ENCODE peak calls at places on chromosomes 6 and 20, in six cellular contexts. P, K, D, J, Z and Q are unnamed samples.

GRCh38 chr20:37560629-37561028 is 33.0 kb upstream of the BLCAP start:
- DNase-seq in Z (no peak), D (no peak), J (no peak), P (no peak), K (no peak), Q (no peak)

GRCh38 chr6:31664790-31665500 is at the start of gene GPANK1:
- DNase-seq in Z (peak), P (peak), D (peak), J (peak), K (peak), Q (peak)

GRCh38 chr6:18245642-18246041 is 18.7 kb downstream of the DEK start:
- DNase-seq in P (no peak), Z (peak), J (peak), K (peak), D (no peak), Q (no peak)

GRCh38 chr20:20528896-20529295 is 161.0 kb downstream of the INSM1 start:
- DNase-seq in P (no peak), K (no peak), Z (no peak), J (no peak), D (no peak), Q (no peak)

GRCh38 chr20:32354592-32355416 is 3.3 kb upstream of the ASXL1 start:
- DNase-seq in K (peak), P (peak), D (no peak), Z (peak), J (peak), Q (no peak)

GRCh38 chr20:57880155-57880648 is 170.4 kb upstream of the PMEPA1 start:
- DNase-seq in Z (no peak), K (no peak), J (no peak), D (no peak), P (no peak), Q (no peak)

GRCh38 chr6:127384007-127384406 is 40.6 kb upstream of the ECHDC1 start:
- DNase-seq in P (peak), K (no peak), J (no peak), Z (no peak), D (no peak), Q (no peak)

GRCh38 chr20:60586417-60587105 is 628.3 kb downstream of the CDH26 start:
- DNase-seq in K (no peak), D (no peak), Z (no peak), P (no peak), J (no peak), Q (no peak)

GRCh38 chr6:109644131-109644530 is 46.9 kb downstream of the AK9 start:
- DNase-seq in Z (peak), J (peak), D (no peak), K (no peak), P (no peak), Q (no peak)

GRCh38 chr6:17101422-17102257 is at the start of gene STMND1:
- DNase-seq in P (peak), J (peak), D (peak), Z (peak), K (no peak), Q (no peak)

GRCh38 chr20:56752274-56752673 is 123.2 kb downstream of the TFAP2C start:
- DNase-seq in D (no peak), Z (no peak), J (no peak), K (no peak), P (no peak), Q (no peak)

GRCh38 chr20:24912397-24913075 is 36.5 kb upstream of the CST7 start:
- DNase-seq in D (no peak), Z (no peak), P (no peak), J (no peak), K (no peak), Q (no peak)

GRCh38 chr20:1144401-1145172 is 26.2 kb downstream of the PSMF1 start:
- DNase-seq in J (no peak), D (no peak), K (no peak), Z (no peak), P (no peak), Q (no peak)

GRCh38 chr6:100592929-100593328 is 128.2 kb upstream of the SIM1 start:
- DNase-seq in D (no peak), K (no peak), Z (no peak), P (no peak), J (no peak), Q (no peak)

GRCh38 chr6:39422273-39422672 is 99.8 kb upstream of the KCNK16 start:
- DNase-seq in Z (no peak), K (no peak), P (peak), J (no peak), D (no peak), Q (no peak)

GRCh38 chr6:34531580-34532201 is 24.4 kb downstream of the SPDEF start:
- DNase-seq in K (no peak), D (no peak), Z (no peak), P (peak), J (peak), Q (no peak)

GRCh38 chr6:6886886-6887285 is 220.9 kb upstream of the RREB1 start:
- DNase-seq in K (no peak), P (no peak), D (no peak), Z (no peak), J (no peak), Q (no peak)

GRCh38 chr20:53175135-53175780 is 203.1 kb downstream of the TSHZ2 start:
- DNase-seq in P (no peak), Z (no peak), J (no peak), K (no peak), D (no peak), Q (no peak)

GRCh38 chr6:24358219-24358821 is 461 bp upstream of the DCDC2 start:
- DNase-seq in D (no peak), J (no peak), K (no peak), Z (no peak), P (no peak), Q (no peak)

GRCh38 chr6:52361945-52362442 is at the start of gene PAQR8:
- DNase-seq in Z (peak), D (peak), J (peak), K (peak), P (peak), Q (peak)

GRCh38 chr6:157380458-157380778 is 572 bp upstream of the ZDHHC14 start:
- DNase-seq in Z (no peak), D (no peak), K (no peak), P (no peak), J (peak), Q (peak)

GRCh38 chr20:29873946-29874345 is 1383.5 kb upstream of the DEFB115 start:
- DNase-seq in K (peak), D (peak), J (peak), P (peak), Z (no peak), Q (no peak)

GRCh38 chr6:29561091-29561490 is 1.6 kb upstream of the UBD start:
- DNase-seq in J (peak), Z (no peak), D (no peak), P (no peak), K (no peak), Q (no peak)

GRCh38 chr6:3506195-3506594 is 49.3 kb upstream of the SLC22A23 start:
- DNase-seq in D (no peak), J (no peak), K (no peak), P (no peak), Z (no peak), Q (no peak)

GRCh38 chr6:3841066-3841454 is 8.1 kb upstream of the FAM50B start:
- DNase-seq in K (no peak), D (no peak), Z (no peak), J (no peak), P (peak), Q (no peak)

GRCh38 chr20:59456342-59457132 is 147.8 kb upstream of the PHACTR3 start:
- DNase-seq in Z (no peak), P (no peak), K (no peak), J (no peak), D (no peak), Q (no peak)

GRCh38 chr6:45591816-45592359 is 214.2 kb upstream of the SUPT3H start:
- DNase-seq in J (no peak), Z (no peak), K (no peak), D (no peak), P (no peak), Q (no peak)

GRCh38 chr6:170186909-170187668 is 103.8 kb downstream of the DLL1 start:
- DNase-seq in J (no peak), P (no peak), D (no peak), K (no peak), Z (no peak), Q (no peak)

GRCh38 chr20:36085686-36086267 is 68.8 kb upstream of the EPB41L1 start:
- DNase-seq in D (no peak), P (peak), J (no peak), K (no peak), Z (peak), Q (no peak)

GRCh38 chr6:161186173-161186769 is 87.6 kb downstream of the AGPAT4 start:
- DNase-seq in J (no peak), P (peak), D (no peak), K (no peak), Z (peak), Q (no peak)

GRCh38 chr20:64180673-64181072 is 16.4 kb downstream of the MYT1 start:
- DNase-seq in P (no peak), J (no peak), K (no peak), Z (no peak), D (no peak), Q (no peak)

GRCh38 chr20:51487525-51488279 is 54.8 kb downstream of the NFATC2 start:
- DNase-seq in Z (peak), J (no peak), K (no peak), P (peak), D (no peak), Q (no peak)

GRCh38 chr6:49423817-49424216 is 39.2 kb downstream of the MMUT start:
- DNase-seq in P (peak), Z (peak), D (no peak), K (no peak), J (no peak), Q (no peak)

GRCh38 chr6:160881409-160881808 is 110.2 kb upstream of the MAP3K4 start:
- DNase-seq in D (no peak), P (no peak), K (no peak), Z (no peak), J (no peak), Q (no peak)

GRCh38 chr20:57953638-57954037 is 243.8 kb upstream of the PMEPA1 start:
- DNase-seq in Z (no peak), K (no peak), P (no peak), J (no peak), D (no peak), Q (no peak)

GRCh38 chr6:135909737-135910387 is 58.4 kb downstream of the PDE7B start:
- DNase-seq in J (peak), D (peak), P (peak), Z (peak), K (peak), Q (peak)
- TF ChIP-seq CTCF in J (peak), D (peak), P (peak), Z (peak), K (peak), Q (peak)

GRCh38 chr6:12394170-12394569 is 104.0 kb downstream of the EDN1 start:
- DNase-seq in D (no peak), Z (no peak), P (no peak), K (no peak), J (no peak), Q (no peak)

GRCh38 chr6:12391472-12391871 is 101.3 kb downstream of the EDN1 start:
- DNase-seq in K (no peak), J (no peak), Z (no peak), D (no peak), P (no peak), Q (no peak)

GRCh38 chr6:12393100-12393499 is 102.9 kb downstream of the EDN1 start:
- DNase-seq in Z (no peak), D (no peak), P (peak), J (no peak), K (no peak), Q (no peak)

GRCh38 chr6:12392490-12392889 is 102.3 kb downstream of the EDN1 start:
- DNase-seq in J (no peak), Z (no peak), K (no peak), P (peak), D (no peak), Q (no peak)

DNA sequence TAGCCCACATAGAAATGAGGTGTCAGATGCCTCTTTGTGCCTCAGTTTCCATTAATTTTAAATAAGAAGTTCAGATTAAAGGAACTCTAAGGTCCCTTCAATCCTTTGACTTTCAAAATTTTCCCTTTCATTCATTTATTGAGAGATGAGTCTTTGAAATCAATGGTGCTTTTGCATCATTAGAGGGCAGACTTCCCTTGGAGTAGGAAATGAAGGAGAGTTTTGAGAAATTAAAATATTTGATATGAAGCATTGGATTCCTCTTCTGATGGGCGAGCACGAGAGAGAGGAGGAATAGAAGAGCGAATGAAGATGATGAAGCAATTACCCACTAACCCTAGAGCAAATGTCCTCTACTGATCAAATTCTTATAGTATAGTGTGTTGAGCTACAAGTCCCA is 105.7 kb downstream of the EDN1 start:
- DNase-seq in Z (no peak), D (no peak), P (peak), J (no peak), K (no peak), Q (no peak)
- TF ChIP-seq CTCF in Z (peak), D (no peak), P (peak), J (no peak), K (no peak), Q (no peak)

GRCh38 chr6:21594427-21595264 is 1.1 kb downstream of the SOX4 start:
- DNase-seq in J (peak), D (peak), K (peak), P (peak), Z (peak), Q (peak)

GRCh38 chr6:21596379-21597242 is 3.1 kb downstream of the SOX4 start:
- DNase-seq in K (peak), D (peak), P (peak), Z (peak), J (peak), Q (no peak)

GRCh38 chr6:21593927-21594421 is 423 bp downstream of the SOX4 start:
- DNase-seq in P (peak), Z (no peak), D (peak), J (peak), K (no peak), Q (no peak)

GRCh38 chr6:21595951-21596378 is 2.4 kb downstream of the SOX4 start:
- DNase-seq in D (peak), J (no peak), K (peak), P (no peak), Z (no peak), Q (no peak)

DNA sequence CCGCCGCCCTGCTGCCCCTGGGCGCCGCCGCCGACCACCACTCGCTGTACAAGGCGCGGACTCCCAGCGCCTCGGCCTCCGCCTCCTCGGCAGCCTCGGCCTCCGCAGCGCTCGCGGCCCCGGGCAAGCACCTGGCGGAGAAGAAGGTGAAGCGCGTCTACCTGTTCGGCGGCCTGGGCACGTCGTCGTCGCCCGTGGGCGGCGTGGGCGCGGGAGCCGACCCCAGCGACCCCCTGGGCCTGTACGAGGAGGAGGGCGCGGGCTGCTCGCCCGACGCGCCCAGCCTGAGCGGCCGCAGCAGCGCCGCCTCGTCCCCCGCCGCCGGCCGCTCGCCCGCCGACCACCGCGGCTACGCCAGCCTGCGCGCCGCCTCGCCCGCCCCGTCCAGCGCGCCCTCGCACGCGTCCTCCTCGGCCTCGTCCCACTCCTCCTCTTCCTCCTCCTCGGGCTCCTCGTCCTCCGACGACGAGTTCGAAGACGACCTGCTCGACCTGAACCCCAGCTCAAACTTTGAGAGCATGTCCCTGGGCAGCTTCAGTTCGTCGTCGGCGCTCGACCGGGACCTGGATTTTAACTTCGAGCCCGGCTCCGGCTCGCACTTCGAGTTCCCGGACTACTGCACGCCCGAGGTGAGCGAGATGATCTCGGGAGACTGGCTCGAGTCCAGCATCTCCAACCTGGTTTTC is 1.9 kb downstream of the SOX4 start:
- DNase-seq in K (peak), D (peak), J (peak), P (peak), Z (peak), Q (no peak)
- TF ChIP-seq CTCF in K (no peak), D (peak), J (peak), P (no peak), Z (peak), Q (no peak)

DNA sequence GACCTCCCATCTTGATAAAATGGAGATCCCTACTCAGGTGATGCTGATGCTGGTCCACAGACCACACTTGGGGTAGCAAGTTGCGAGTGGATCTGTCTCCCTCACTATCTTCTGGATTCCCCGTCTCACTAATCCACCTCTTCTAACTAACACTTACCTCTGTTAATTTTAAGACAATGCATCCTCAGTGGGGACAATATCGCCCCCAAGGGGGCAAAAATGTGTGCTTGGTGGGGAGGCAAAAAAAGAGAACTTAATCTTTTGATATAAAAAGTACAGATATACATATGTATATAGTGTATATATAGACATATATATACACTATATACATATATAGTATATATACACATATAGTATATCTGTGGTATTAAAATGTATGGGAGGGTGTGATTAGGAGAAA is 4.3 kb downstream of the LRFN2 start:
- DNase-seq in Z (no peak), D (no peak), J (no peak), K (no peak), P (no peak), Q (no peak)
- TF ChIP-seq CTCF in Z (peak), D (no peak), J (no peak), K (peak), P (no peak), Q (no peak)

DNA sequence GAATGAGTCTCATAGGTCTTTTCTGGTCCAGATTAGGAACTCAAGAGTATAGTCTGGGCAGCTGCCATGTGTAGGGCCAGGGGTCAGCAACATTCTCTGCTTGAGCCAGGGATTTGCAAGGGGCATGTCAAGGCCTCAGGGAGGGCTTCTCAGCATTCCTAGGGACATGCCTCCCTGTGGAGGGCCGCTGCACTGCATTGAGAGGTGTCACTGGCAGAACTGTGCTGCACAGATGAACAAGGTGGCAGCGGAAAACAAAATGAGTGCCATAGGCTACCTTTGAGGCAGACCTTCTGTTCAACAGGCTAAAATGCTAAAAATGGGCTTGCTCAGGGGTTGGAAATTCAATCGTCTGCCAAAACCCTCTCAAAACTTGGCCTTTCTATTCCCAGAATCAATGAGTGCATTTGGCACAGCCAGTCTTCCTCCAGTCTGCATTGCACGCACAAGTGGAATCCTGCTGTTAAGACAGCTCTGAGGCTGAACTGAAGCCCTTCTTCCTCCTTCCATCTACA is 51.6 kb upstream of the SRPK1 start:
- DNase-seq in Z (no peak), P (peak), K (no peak), J (no peak), D (peak), Q (no peak)
- TF ChIP-seq CTCF in Z (no peak), P (peak), K (no peak), J (no peak), D (no peak), Q (no peak)

DNA sequence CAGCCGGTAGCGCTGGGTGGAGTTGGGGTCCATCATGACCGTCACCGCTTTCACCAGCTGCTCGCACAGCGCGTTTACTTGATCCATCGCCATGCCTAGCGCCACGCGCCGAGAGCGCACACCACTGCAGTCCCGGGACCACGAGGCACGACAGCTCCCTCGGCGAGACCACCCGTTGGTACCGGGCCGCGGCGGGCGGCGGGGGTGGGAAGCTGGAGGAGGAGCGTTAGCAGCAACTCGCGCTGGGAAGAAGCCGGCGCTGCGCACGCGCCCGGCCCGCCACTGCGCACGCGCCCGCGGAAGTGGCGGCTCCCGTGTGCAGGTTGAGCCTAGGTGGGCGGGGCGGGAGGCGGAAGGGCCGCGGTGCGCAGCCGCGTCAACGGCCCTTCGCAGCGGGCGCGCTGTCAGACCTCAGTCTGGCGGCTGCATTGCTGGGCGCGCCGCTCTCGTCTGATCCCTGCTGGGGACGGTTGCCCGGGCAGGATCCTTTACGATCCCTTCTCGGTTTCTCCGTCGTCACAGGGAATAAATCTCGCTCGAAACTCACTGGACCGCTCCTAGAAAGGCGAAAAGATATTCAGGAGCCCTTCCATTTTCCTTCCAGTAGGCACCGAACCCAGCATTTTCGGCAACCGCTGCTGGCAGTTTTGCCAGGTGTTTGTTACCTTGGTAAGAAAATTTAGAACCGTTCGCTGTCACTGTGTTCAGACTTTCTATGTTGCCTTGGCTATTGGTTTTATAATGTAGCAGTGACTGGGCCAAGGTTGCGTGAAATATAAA is at the start of the genes POLH and XPO5:
- DNase-seq in D (peak), Z (peak), P (peak), J (peak), K (peak), Q (peak)
- TF ChIP-seq CTCF in D (no peak), Z (peak), P (no peak), J (no peak), K (peak), Q (no peak)